ENCODE peak calls at places on chromosomes 4 and X, in nine cellular contexts. I, F, U, Y, G, H, Z, B and L are unnamed samples.
A peak's percentile ranks its signal among the peaks of the same experiment; 100 is the strongest.

GRCh38 chr4:79886557-79886956 is 186.5 kb downstream of the ANTXR2 start:
- DNase-seq in Z (no peak), H (no peak), U (no peak), B (no peak), F (no peak), Y (no peak), I (no peak), G (no peak), L (no peak)

GRCh38 chr4:93444860-93445259 is 383.7 kb upstream of the ATOH1 start:
- DNase-seq in U (no peak), H (no peak), B (no peak), I (no peak), Y (no peak), F (no peak), Z (no peak), G (no peak), L (no peak)

GRCh38 chr4:10095296-10095991 is 21.2 kb downstream of the WDR1 start:
- DNase-seq in Y (no peak), U (no peak), B (peak; percentile 59), Z (peak; percentile 56), H (no peak), I (no peak), F (no peak), G (no peak), L (no peak)

GRCh38 chr4:118265312-118266144 is 87.3 kb downstream of the PRSS12 start:
- DNase-seq in G (peak; percentile 34), I (peak; percentile 71), U (peak; percentile 31), Z (peak; percentile 58), B (no peak), Y (no peak), F (no peak), H (peak; percentile 77), L (no peak)

GRCh38 chr4:173698557-173699262 is 168.7 kb upstream of the HAND2 start:
- DNase-seq in F (no peak), H (no peak), G (no peak), I (no peak), Z (peak; percentile 69), B (no peak), Y (no peak), U (no peak), L (no peak)

GRCh38 chr4:6225469-6225868 is 25.1 kb upstream of the JAKMIP1 start:
- DNase-seq in Y (peak; percentile 23), U (peak; percentile 66), B (no peak), Z (no peak), I (no peak), H (no peak), F (no peak), G (no peak), L (peak; percentile 9)

GRCh38 chr4:1290165-1290977 is 680 bp downstream of the MAEA start:
- DNase-seq in Z (no peak), I (no peak), F (no peak), B (no peak), Y (peak; percentile 54), H (peak; percentile 68), U (peak; percentile 62), G (no peak), L (no peak)

GRCh38 chrX:10240918-10241317 is 84.1 kb downstream of the CLCN4 start:
- DNase-seq in B (no peak), F (no peak), U (no peak), G (no peak), Z (no peak), H (no peak), I (no peak), Y (no peak), L (peak; percentile 89)

GRCh38 chr4:154982187-154983047 is 201.3 kb downstream of the RBM46 start:
- DNase-seq in H (peak; percentile 69), B (no peak), U (peak; percentile 76), G (peak; percentile 58), Y (peak; percentile 37), I (peak; percentile 58), F (peak; percentile 70), Z (peak; percentile 65), L (peak; percentile 16)

GRCh38 chr4:109701566-109702399 is 1.5 kb downstream of the CASP6 start:
- DNase-seq in G (no peak), I (no peak), F (no peak), Y (peak; percentile 11), H (no peak), B (no peak), Z (no peak), U (peak; percentile 61), L (no peak)

GRCh38 chr4:115279300-115279699 is 165.9 kb upstream of the NDST4 start:
- DNase-seq in U (no peak), B (no peak), G (no peak), Z (no peak), F (no peak), H (no peak), I (no peak), Y (peak; percentile 24), L (no peak)

GRCh38 chrX:134365923-134366322 is 94.0 kb upstream of the HPRT1 start:
- DNase-seq in U (no peak), F (no peak), G (no peak), H (no peak), Z (no peak), I (no peak), Y (no peak), B (no peak), L (no peak)

GRCh38 chrX:32599156-32599555 is 612.2 kb downstream of the DMD start:
- DNase-seq in B (no peak), F (no peak), I (no peak), Z (no peak), G (no peak), H (no peak), U (no peak), Y (no peak), L (no peak)

GRCh38 chrX:136767104-136767941 is 13.4 kb downstream of the ARHGEF6 start:
- DNase-seq in H (peak; percentile 82), U (peak; percentile 57), G (peak; percentile 54), F (no peak), I (peak; percentile 84), Z (peak; percentile 83), B (peak; percentile 26), Y (peak; percentile 73), L (peak; percentile 52)

GRCh38 chrX:74422576-74423288 is 1.4 kb downstream of the SLC16A2 start:
- DNase-seq in F (peak; percentile 70), I (peak; percentile 76), Y (no peak), G (peak; percentile 39), Z (peak; percentile 79), H (peak; percentile 72), U (peak; percentile 74), B (peak; percentile 15), L (peak; percentile 54)

DNA sequence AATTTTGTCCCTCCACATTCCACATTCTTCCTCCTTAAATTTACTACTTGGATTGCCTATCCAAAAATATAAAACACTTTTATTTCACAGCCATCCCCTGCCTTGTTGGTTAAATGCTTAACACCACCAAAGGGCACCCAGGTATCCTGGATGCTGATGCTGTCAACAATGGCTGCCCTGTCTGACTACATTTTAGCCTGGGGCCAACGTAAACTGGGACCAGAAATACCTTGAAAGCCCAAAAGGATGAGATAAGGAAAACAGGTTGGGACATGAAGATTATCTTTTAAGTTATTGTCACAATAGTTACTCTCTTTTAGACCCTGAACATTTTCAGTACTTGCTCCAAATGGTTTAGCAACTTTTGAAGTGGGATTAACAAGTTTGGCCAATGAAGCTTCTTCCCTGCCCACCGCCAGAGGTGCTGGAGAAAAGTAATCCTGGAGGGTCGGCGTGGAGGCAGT is 775 bp upstream of the YIPF6 start:
- DNase-seq in G (no peak), F (no peak), Z (no peak), U (no peak), Y (peak; percentile 12), B (no peak), H (no peak), I (peak; percentile 39), L (no peak)
- TF ChIP-seq CTCF in G (no peak), F (no peak), Z (no peak), U (no peak), Y (no peak), B (no peak), H (no peak), I (peak; percentile 39), L (no peak)

DNA sequence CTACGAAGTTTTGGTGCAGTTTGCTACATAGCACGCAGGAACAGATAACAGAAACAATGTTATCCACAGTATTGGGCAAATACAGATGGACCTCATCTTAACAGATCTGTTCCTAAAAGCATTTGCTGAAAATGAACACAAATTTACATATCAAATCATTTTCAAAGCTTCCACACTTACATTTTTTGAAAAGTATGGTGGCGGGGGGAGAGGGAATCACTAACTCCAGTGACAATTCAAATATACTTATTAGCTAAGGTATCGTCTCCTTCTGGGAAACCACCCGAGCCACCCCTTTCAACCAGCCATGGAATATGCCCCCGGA is 175.0 kb downstream of the NSUN7 start:
- DNase-seq in I (no peak), Z (no peak), B (no peak), U (no peak), F (no peak), G (no peak), Y (no peak), H (no peak), L (no peak)
- TF ChIP-seq CTCF in I (no peak), Z (no peak), B (peak; percentile 11), U (no peak), F (no peak), G (no peak), Y (peak; percentile 38), H (no peak), L (no peak)

GRCh38 chrX:110143454-110144210 is 140.7 kb downstream of the TMEM164 start:
- DNase-seq in Y (no peak), B (no peak), U (no peak), I (no peak), H (no peak), G (no peak), Z (no peak), F (no peak), L (no peak)

GRCh38 chrX:110145854-110146253 is 142.9 kb downstream of the TMEM164 start:
- DNase-seq in G (no peak), F (no peak), H (no peak), Z (no peak), U (peak; percentile 35), B (no peak), Y (peak; percentile 29), I (peak; percentile 23), L (no peak)

GRCh38 chrX:110145305-110145704 is 142.4 kb downstream of the TMEM164 start:
- DNase-seq in G (no peak), Z (no peak), B (no peak), F (no peak), U (no peak), H (no peak), Y (no peak), I (no peak), L (no peak)

GRCh38 chrX:110142096-110142495 is 139.2 kb downstream of the TMEM164 start:
- DNase-seq in Z (no peak), B (no peak), F (no peak), U (no peak), H (no peak), G (no peak), Y (no peak), I (no peak), L (no peak)

DNA sequence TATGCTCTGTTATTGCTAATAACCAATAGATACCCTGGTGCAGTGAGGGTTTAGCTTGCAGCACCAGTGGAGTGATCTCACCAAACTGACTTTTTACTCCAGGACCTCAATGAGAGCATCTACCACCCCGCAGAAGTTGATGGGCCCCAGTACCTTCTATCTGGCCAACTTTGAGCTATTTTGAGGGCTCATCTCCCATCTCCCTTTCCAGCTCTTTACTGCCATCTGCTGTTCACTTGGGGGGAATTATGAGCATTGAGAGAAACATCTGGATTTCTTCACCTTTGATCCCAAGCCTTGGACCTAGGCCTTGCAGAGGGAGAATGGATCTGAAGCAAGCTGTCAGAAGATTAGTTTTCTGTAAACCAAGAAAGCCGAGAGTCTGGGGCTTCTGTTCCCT is 143.6 kb downstream of the TMEM164 start:
- DNase-seq in F (no peak), Z (no peak), H (no peak), I (peak; percentile 55), U (peak; percentile 67), G (peak; percentile 47), B (peak; percentile 14), Y (peak; percentile 38), L (no peak)
- TF ChIP-seq CTCF in F (peak; percentile 30), Z (peak; percentile 42), H (peak; percentile 27), I (peak; percentile 79), U (peak; percentile 63), G (peak; percentile 45), B (peak; percentile 31), Y (peak; percentile 71), L (peak; percentile 54)

GRCh38 chrX:128800138-128800537 is 723.2 kb downstream of the SMARCA1 start:
- DNase-seq in Y (no peak), B (no peak), I (peak; percentile 10), U (no peak), H (no peak), F (no peak), Z (no peak), G (no peak), L (no peak)
- TF ChIP-seq CTCF in Y (peak; percentile 54), B (no peak), I (peak; percentile 43), U (peak; percentile 21), H (no peak), F (no peak), Z (no peak), G (no peak), L (no peak)